ENCODE peak calls at places on chromosomes 11 and 22, in four cellular contexts. One of them, this sample, is unnamed.

GRCh38 chr11:63682045-63682915 is 980 bp downstream of the RTN3 start:
- DNase-seq in GM12878: no peak
- DNase-seq in HepG2: peak
- DNase-seq in K562: peak
- DNase-seq in this sample: peak

GRCh38 chr11:69963533-69964246 is 114.4 kb upstream of the ANO1 start:
- DNase-seq in GM12878: no peak
- DNase-seq in HepG2: no peak
- DNase-seq in K562: no peak
- DNase-seq in this sample: peak

GRCh38 chr22:20063271-20064139 is 16.5 kb upstream of the DGCR8 start:
- DNase-seq in GM12878: no peak
- DNase-seq in HepG2: no peak
- DNase-seq in K562: no peak
- DNase-seq in this sample: peak

GRCh38 chr11:129992161-129992944 is 10.3 kb downstream of the PRDM10 start:
- DNase-seq in GM12878: no peak
- DNase-seq in HepG2: peak
- DNase-seq in K562: peak
- DNase-seq in this sample: peak

GRCh38 chr11:62708423-62709261 is 1.2 kb downstream of the GNG3 start:
- DNase-seq in GM12878: no peak
- DNase-seq in HepG2: no peak
- DNase-seq in K562: no peak
- DNase-seq in this sample: peak

GRCh38 chr11:78361228-78361627 is 56.4 kb downstream of the GAB2 start:
- DNase-seq in GM12878: no peak
- DNase-seq in HepG2: no peak
- DNase-seq in K562: no peak
- DNase-seq in this sample: no peak

GRCh38 chr11:4181780-4182721 is 87.5 kb downstream of the RRM1 start:
- DNase-seq in GM12878: no peak
- DNase-seq in HepG2: peak
- DNase-seq in K562: peak
- DNase-seq in this sample: peak

GRCh38 chr11:35165416-35166368 is 26.7 kb downstream of the CD44 start:
- DNase-seq in GM12878: peak
- DNase-seq in HepG2: no peak
- DNase-seq in K562: no peak
- DNase-seq in this sample: no peak

GRCh38 chr11:47204633-47204989 is 10.2 kb upstream of the DDB2 start:
- DNase-seq in GM12878: no peak
- DNase-seq in HepG2: no peak
- DNase-seq in K562: no peak
- DNase-seq in this sample: peak

GRCh38 chr22:37943471-37944198 is 9.8 kb downstream of the C22orf23 start:
- DNase-seq in GM12878: no peak
- DNase-seq in HepG2: no peak
- DNase-seq in K562: no peak
- DNase-seq in this sample: no peak

GRCh38 chr11:47179655-47179991 is 2.9 kb upstream of the ARFGAP2 start:
- DNase-seq in GM12878: peak
- DNase-seq in HepG2: peak
- DNase-seq in K562: peak
- DNase-seq in this sample: peak

GRCh38 chr11:84103096-84103495 is 816.9 kb upstream of the CCDC90B start:
- DNase-seq in GM12878: no peak
- DNase-seq in HepG2: no peak
- DNase-seq in K562: no peak
- DNase-seq in this sample: peak

GRCh38 chr11:72642815-72643511 is 31.3 kb downstream of the PDE2A start:
- DNase-seq in GM12878: no peak
- DNase-seq in HepG2: no peak
- DNase-seq in K562: peak
- DNase-seq in this sample: peak

GRCh38 chr22:19038728-19039447 is 83.3 kb downstream of the DGCR2 start:
- DNase-seq in GM12878: no peak
- DNase-seq in HepG2: no peak
- DNase-seq in K562: no peak
- DNase-seq in this sample: peak

GRCh38 chr11:1235615-1236315 is 12.9 kb downstream of the MUC5B start:
- DNase-seq in GM12878: no peak
- DNase-seq in HepG2: no peak
- DNase-seq in K562: no peak
- DNase-seq in this sample: no peak

GRCh38 chr22:17918840-17919239 is 105.5 kb downstream of the MICAL3 start:
- DNase-seq in GM12878: no peak
- DNase-seq in HepG2: no peak
- DNase-seq in K562: no peak
- DNase-seq in this sample: no peak

GRCh38 chr11:113796663-113797259 is 17.2 kb downstream of the CLDN25 start:
- DNase-seq in GM12878: no peak
- DNase-seq in HepG2: peak
- DNase-seq in K562: peak
- DNase-seq in this sample: peak

GRCh38 chr22:24471570-24471969 is 23.6 kb upstream of the UPB1 start:
- DNase-seq in GM12878: no peak
- DNase-seq in HepG2: no peak
- DNase-seq in K562: no peak
- DNase-seq in this sample: no peak

GRCh38 chr11:72904016-72904415 is 89.8 kb downstream of the ATG16L2 start:
- DNase-seq in GM12878: no peak
- DNase-seq in HepG2: no peak
- DNase-seq in K562: no peak
- DNase-seq in this sample: no peak

GRCh38 chr22:31128156-31128555 is 5.4 kb downstream of the INPP5J start:
- DNase-seq in GM12878: no peak
- DNase-seq in HepG2: no peak
- DNase-seq in K562: no peak
- DNase-seq in this sample: no peak

GRCh38 chr22:31275576-31275975 is 16.7 kb downstream of the PIK3IP1 start:
- DNase-seq in GM12878: no peak
- DNase-seq in HepG2: no peak
- DNase-seq in K562: no peak
- DNase-seq in this sample: no peak

GRCh38 chr11:86062719-86063118 is 6.2 kb downstream of the PICALM start:
- DNase-seq in GM12878: no peak
- DNase-seq in HepG2: no peak
- DNase-seq in K562: no peak
- DNase-seq in this sample: peak

GRCh38 chr11:76654980-76655379 is 15.6 kb downstream of the LRRC32 start:
- DNase-seq in GM12878: no peak
- DNase-seq in HepG2: no peak
- DNase-seq in K562: peak
- DNase-seq in this sample: no peak

GRCh38 chr11:114880458-114880857 is 202.1 kb downstream of the NXPE2 start:
- DNase-seq in GM12878: no peak
- DNase-seq in HepG2: no peak
- DNase-seq in K562: no peak
- DNase-seq in this sample: no peak

GRCh38 chr11:128565881-128566280 is 21.5 kb downstream of the ETS1 start:
- DNase-seq in GM12878: no peak
- DNase-seq in HepG2: no peak
- DNase-seq in K562: no peak
- DNase-seq in this sample: no peak

GRCh38 chr11:67054851-67055523 is 1.7 kb upstream of the RHOD start:
- DNase-seq in GM12878: no peak
- DNase-seq in HepG2: peak
- DNase-seq in K562: peak
- DNase-seq in this sample: no peak

GRCh38 chr22:27136596-27136995 is 479.2 kb downstream of the MIAT start:
- DNase-seq in GM12878: no peak
- DNase-seq in HepG2: no peak
- DNase-seq in K562: no peak
- DNase-seq in this sample: no peak

GRCh38 chr22:27132896-27133500 is 475.6 kb downstream of the MIAT start:
- DNase-seq in GM12878: no peak
- DNase-seq in HepG2: no peak
- DNase-seq in K562: no peak
- DNase-seq in this sample: no peak

GRCh38 chr22:27133951-27134664 is 476.7 kb downstream of the MIAT start:
- DNase-seq in GM12878: no peak
- DNase-seq in HepG2: no peak
- DNase-seq in K562: peak
- DNase-seq in this sample: no peak

GRCh38 chr22:27137809-27138400 is 480.5 kb downstream of the MIAT start:
- DNase-seq in GM12878: no peak
- DNase-seq in HepG2: no peak
- DNase-seq in K562: no peak
- DNase-seq in this sample: no peak

GRCh38 chr22:27135582-27135981 is 478.2 kb downstream of the MIAT start:
- DNase-seq in GM12878: no peak
- DNase-seq in HepG2: peak
- DNase-seq in K562: no peak
- DNase-seq in this sample: no peak
- TF ChIP-seq JUNB in GM12878: no peak
- TF ChIP-seq JUNB in HepG2: no peak
- TF ChIP-seq JUNB in K562: no peak
- TF ChIP-seq JUNB in this sample: no peak

DNA sequence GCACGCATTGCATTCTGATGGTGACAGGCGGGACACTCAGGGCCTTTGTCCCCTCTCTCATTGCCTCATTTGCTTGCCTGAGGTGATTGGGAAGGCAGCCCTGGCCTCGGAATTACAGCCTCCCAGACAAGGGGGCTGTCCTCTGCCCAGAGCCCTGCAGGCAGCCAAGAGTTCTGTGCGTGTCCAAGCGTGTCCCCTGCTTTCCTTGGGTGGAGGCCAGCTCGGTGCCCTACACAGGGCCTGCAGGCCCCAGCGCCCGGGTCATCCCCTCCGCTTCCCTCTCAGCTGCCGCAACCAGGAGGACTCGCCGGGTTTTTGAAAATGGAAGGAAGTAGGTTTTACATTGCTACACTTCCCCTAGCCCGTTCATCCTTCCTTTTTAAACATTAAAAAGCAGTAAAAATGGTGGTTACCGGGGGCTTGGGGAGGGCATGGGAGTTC is 1.9 kb downstream of the GRAMD4 start:
- DNase-seq in GM12878: no peak
- DNase-seq in HepG2: no peak
- DNase-seq in K562: no peak
- DNase-seq in this sample: no peak
- TF ChIP-seq POLR2AphosphoS5 in GM12878: no peak
- TF ChIP-seq POLR2AphosphoS5 in HepG2: no peak
- TF ChIP-seq POLR2AphosphoS5 in K562: no peak
- TF ChIP-seq POLR2AphosphoS5 in this sample: no peak

GRCh38 chr22:41360126-41360525 is 21.6 kb upstream of the TEF start:
- DNase-seq in GM12878: no peak
- DNase-seq in HepG2: peak
- DNase-seq in K562: no peak
- DNase-seq in this sample: peak

GRCh38 chr22:41361716-41362310 is 19.9 kb upstream of the TEF start:
- DNase-seq in GM12878: no peak
- DNase-seq in HepG2: no peak
- DNase-seq in K562: no peak
- DNase-seq in this sample: no peak

GRCh38 chr22:41364233-41364632 is 17.5 kb upstream of the TEF start:
- DNase-seq in GM12878: no peak
- DNase-seq in HepG2: no peak
- DNase-seq in K562: no peak
- DNase-seq in this sample: no peak

GRCh38 chr22:41364955-41365354 is 16.8 kb upstream of the TEF start:
- DNase-seq in GM12878: no peak
- DNase-seq in HepG2: no peak
- DNase-seq in K562: no peak
- DNase-seq in this sample: no peak

DNA sequence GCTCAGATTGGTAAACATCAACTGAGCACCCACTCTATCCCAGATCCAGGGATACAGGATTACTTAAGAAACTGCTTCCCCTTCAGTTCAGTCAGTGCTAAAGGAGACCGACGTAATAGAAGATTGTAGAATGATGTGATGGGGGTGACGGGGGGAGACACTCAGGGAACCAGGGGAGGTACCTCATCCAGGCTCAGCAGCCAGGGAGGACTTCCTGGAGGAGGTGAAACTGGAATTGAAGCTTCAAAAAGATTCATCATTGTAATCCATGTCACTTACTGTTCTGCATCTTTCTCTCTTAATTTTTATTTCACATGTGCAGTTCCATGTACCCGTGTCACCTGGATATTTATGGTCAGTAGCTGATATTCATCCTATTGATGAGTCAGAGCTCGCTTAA is 19.1 kb upstream of the TEF start:
- DNase-seq in GM12878: no peak
- DNase-seq in HepG2: no peak
- DNase-seq in K562: no peak
- DNase-seq in this sample: no peak
- H3K4me2 ChIP-seq in GM12878: no peak
- H3K4me2 ChIP-seq in HepG2: no peak
- H3K4me2 ChIP-seq in K562: no peak
- H3K4me2 ChIP-seq in this sample: no peak

DNA sequence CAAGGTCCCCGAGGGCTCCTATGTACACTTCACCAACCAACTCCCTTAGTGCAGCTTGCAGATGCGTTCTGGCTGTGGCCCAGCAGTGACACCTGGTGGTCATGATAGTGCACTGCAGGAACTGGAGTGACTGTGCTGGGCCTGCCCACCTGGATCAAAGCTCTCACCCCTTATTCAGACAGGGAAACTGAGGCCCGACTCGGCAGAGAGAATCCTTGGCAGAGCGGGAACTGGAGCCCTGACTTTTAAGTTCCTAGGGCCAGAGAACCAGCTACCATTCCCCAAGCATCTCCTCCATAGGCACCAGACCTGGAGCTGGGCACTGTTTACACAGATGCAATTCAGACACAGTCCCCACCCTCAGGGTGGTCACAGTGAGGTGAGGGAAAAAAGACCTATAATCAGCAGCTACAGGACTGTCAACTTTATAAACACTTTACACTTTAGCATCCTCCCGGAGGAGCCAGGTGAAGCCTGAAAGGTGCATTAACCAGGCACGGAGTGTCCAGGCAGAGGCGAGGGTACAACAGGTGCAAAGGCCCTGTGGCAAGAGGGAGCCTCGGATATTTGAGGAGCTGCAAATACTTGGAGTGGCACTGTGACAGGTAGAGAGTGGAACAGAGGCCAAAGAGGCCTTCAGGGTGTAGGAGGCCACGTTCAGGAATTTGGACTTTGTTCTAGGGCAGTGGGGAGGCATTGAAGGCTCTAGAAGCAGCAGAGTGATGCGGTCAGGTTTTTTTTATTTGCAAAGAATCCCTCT is 22.0 kb downstream of the RHBDD3 start:
- DNase-seq in GM12878: no peak
- DNase-seq in HepG2: peak
- DNase-seq in K562: peak
- DNase-seq in this sample: peak
- TF ChIP-seq JUNB in GM12878: no peak
- TF ChIP-seq JUNB in HepG2: no peak
- TF ChIP-seq JUNB in K562: no peak
- TF ChIP-seq JUNB in this sample: no peak

DNA sequence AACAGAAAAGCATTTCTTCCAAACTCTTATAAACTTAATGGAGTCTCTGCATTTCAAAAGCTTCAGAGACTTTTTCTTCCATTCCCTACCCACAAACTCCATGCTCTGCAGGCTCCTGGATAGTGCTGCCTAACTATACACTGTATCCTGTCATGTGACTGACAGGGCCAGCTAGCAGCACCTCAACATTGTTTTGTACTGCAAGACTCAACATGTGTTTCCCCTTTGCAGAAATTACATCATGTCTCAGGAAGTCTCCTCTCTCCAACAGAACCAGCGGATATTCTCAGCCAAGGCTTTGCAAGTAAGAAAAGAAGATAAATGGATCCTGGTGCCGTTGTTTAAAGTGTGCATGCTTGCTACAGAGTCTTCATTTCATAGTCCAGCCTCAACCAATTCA is 164.0 kb upstream of the UBASH3B start:
- DNase-seq in GM12878: no peak
- DNase-seq in HepG2: no peak
- DNase-seq in K562: no peak
- DNase-seq in this sample: no peak
- TF ChIP-seq POLR2AphosphoS5 in GM12878: no peak
- TF ChIP-seq POLR2AphosphoS5 in HepG2: no peak
- TF ChIP-seq POLR2AphosphoS5 in K562: no peak
- TF ChIP-seq POLR2AphosphoS5 in this sample: no peak

This sample was measured in GM23338.